ENCODE peak calls at places on chromosomes 13 and 19, in seven cellular contexts. Z is naive thymus-derived CD4-positive, alpha-beta T cell; I is neuronal stem cell; U is GM23248; O is tibial nerve; V is left ventricle myocardium inferior; C is suprapubic skin. E is an unnamed sample. For H3K4me1, the result is how much of the 10 kb centered on the place peaks cover.

GRCh38 chr13:107812013-107812412 is 403.3 kb downstream of the LIG4 start:
- DNase-seq in I (no peak), C (no peak), Z (no peak), V (no peak), O (no peak), U (no peak), E (no peak)

GRCh38 chr19:38483016-38483630 is 49.6 kb downstream of the RYR1 start:
- DNase-seq in V (no peak), U (no peak), O (no peak), I (no peak), C (no peak), Z (no peak), E (no peak)

GRCh38 chr13:20159646-20160345 is 1.1 kb downstream of the GJA3 start:
- DNase-seq in C (no peak), O (no peak), Z (no peak), U (peak), V (no peak), I (no peak), E (no peak)

GRCh38 chr19:42254850-42255765 is at the start of gene ERF:
- DNase-seq in I (peak), V (peak), Z (peak), U (peak), C (peak), O (peak), E (peak)

GRCh38 chr13:47168086-47168485 is 271.2 kb upstream of the HTR2A start:
- DNase-seq in Z (no peak), C (no peak), I (no peak), O (no peak), V (no peak), U (no peak), E (no peak)

GRCh38 chr19:11486661-11487503 is 6.0 kb upstream of the ELAVL3 start:
- DNase-seq in I (no peak), O (no peak), V (no peak), Z (no peak), U (no peak), C (no peak), E (no peak)

GRCh38 chr13:51955281-51955771 is 55.9 kb downstream of the ATP7B start:
- DNase-seq in U (no peak), I (no peak), Z (no peak), C (no peak), O (no peak), V (no peak), E (no peak)

GRCh38 chr19:15115080-15115479 is 7.9 kb downstream of the SYDE1 start:
- DNase-seq in O (peak), U (no peak), I (no peak), V (peak), C (no peak), Z (no peak), E (no peak)

GRCh38 chr19:45135176-45135575 is 25.6 kb downstream of the NKPD1 start:
- DNase-seq in O (no peak), I (no peak), U (no peak), Z (no peak), C (no peak), V (no peak), E (no peak)

GRCh38 chr13:38990693-38991092 is at the start of gene STOML3:
- DNase-seq in I (no peak), C (no peak), O (no peak), U (no peak), V (no peak), Z (no peak), E (no peak)

GRCh38 chr19:36420961-36421748 is 2.7 kb upstream of the ZFP82 start:
- DNase-seq in Z (no peak), V (peak), O (no peak), U (peak), I (peak), C (no peak), E (no peak)

GRCh38 chr13:80337011-80337688 is 3.8 kb downstream of the SPRY2 start:
- DNase-seq in Z (no peak), V (no peak), C (no peak), I (no peak), U (peak), O (no peak), E (no peak)

GRCh38 chr19:47725759-47726401 is 12.7 kb downstream of the EHD2 start:
- DNase-seq in I (no peak), Z (no peak), C (no peak), U (no peak), V (no peak), O (no peak), E (no peak)

GRCh38 chr19:16778796-16779411 is 50.3 kb upstream of the SIN3B start:
- DNase-seq in U (peak), V (peak), C (no peak), I (peak), Z (peak), O (no peak), E (no peak)

GRCh38 chr19:3986260-3987041 is 1.2 kb upstream of the EEF2 start:
- DNase-seq in U (peak), Z (peak), V (no peak), I (peak), C (no peak), O (no peak), E (no peak)

GRCh38 chr13:100340865-100341264 is 247.7 kb downstream of the GGACT start:
- DNase-seq in Z (no peak), O (no peak), C (no peak), V (no peak), U (no peak), I (no peak), E (no peak)

GRCh38 chr13:113837554-113838355 is 26.1 kb downstream of the GAS6 start:
- DNase-seq in I (no peak), U (peak), C (peak), O (peak), Z (no peak), V (peak), E (peak)
- H3K4me1 ChIP-seq in I (under half), U (under half), C (half or more), O (under half), Z (under half), V (half or more), E (under half)

DNA sequence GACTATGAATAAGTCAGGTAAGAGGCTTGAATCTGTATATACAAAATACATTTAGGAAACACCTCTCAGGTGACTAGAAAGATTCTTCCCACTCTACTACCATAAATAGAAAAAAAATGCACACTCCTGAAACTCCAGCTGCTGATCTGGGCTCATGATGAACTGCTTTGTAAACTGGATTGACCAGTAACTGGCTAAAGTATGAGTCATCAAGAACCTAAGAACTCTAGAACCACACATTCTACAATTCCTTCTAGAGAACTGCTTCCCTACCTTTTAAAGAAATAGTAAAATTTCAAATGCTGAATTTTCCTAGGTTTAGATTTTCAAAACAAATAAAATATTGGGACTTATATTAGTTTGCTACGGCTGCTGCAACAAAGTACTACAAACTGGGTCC is 55.2 kb downstream of the ELF1 start:
- DNase-seq in C (no peak), Z (no peak), O (no peak), V (no peak), U (peak), I (no peak), E (no peak)
- H3K27ac ChIP-seq in C (no peak), Z (no peak), O (no peak), V (no peak), U (no peak), I (no peak), E (no peak)

GRCh38 chr19:6532244-6532999 is 1.6 kb downstream of the TNFSF9 start:
- DNase-seq in I (no peak), U (no peak), Z (no peak), C (no peak), V (no peak), O (no peak), E (no peak)
- H3K4me1 ChIP-seq in I (under half), U (under half), Z (under half), C (under half), V (under half), O (under half), E (under half)

GRCh38 chr13:73073050-73073449 is 14.2 kb downstream of the KLF5 start:
- DNase-seq in U (no peak), Z (no peak), V (no peak), C (no peak), I (no peak), O (no peak), E (no peak)
- H3K27ac ChIP-seq in U (no peak), Z (no peak), V (no peak), C (no peak), I (no peak), O (peak), E (no peak)

GRCh38 chr19:35292986-35293732 is 1.2 kb downstream of the MAG start:
- DNase-seq in Z (no peak), C (no peak), V (no peak), U (peak), I (no peak), O (no peak), E (no peak)
- H3K4me1 ChIP-seq in Z (under half), C (under half), V (under half), U (under half), I (under half), O (under half), E (under half)

GRCh38 chr19:1384478-1385110 is 887 bp downstream of the NDUFS7 start:
- DNase-seq in O (no peak), I (no peak), V (no peak), Z (no peak), U (peak), C (no peak), E (no peak)
- H3K27ac ChIP-seq in O (peak), I (no peak), V (peak), Z (peak), U (no peak), C (peak), E (peak)

E was measured in ascending aorta.